ENCODE peak calls at places on chromosomes 5 and 9, in five cellular contexts. X, K, B, O and T are unnamed samples.

GRCh38 chr9:126009047-126009446 is 261.9 kb downstream of the PBX3 start:
- DNase-seq in X (no peak), K (no peak), B (no peak), O (no peak), T (no peak)

GRCh38 chr5:150544606-150545219 is 36.8 kb downstream of the NDST1 start:
- DNase-seq in X (peak), K (peak), B (peak), O (peak), T (peak)

GRCh38 chr5:146466521-146467349 is 19.6 kb downstream of the TCERG1 start:
- DNase-seq in X (no peak), K (peak), B (no peak), O (peak), T (no peak)

GRCh38 chr5:177471610-177472356 is 1.7 kb downstream of the DBN1 start:
- DNase-seq in X (peak), K (peak), B (no peak), O (no peak), T (peak)

GRCh38 chr9:118711843-118712242 is 657.4 kb downstream of the BRINP1 start:
- DNase-seq in X (no peak), K (no peak), B (no peak), O (no peak), T (no peak)

GRCh38 chr9:95007470-95007869 is 281.0 kb downstream of the AOPEP start:
- DNase-seq in X (no peak), K (peak), B (no peak), O (no peak), T (no peak)

GRCh38 chr9:6993531-6993930 is 235.8 kb downstream of the KDM4C start:
- DNase-seq in X (no peak), K (no peak), B (no peak), O (no peak), T (no peak)

GRCh38 chr9:129885018-129885669 is 49.9 kb downstream of the USP20 start:
- DNase-seq in X (no peak), K (no peak), B (no peak), O (peak), T (peak)

GRCh38 chr9:85723220-85723619 is 18.5 kb downstream of the AGTPBP1 start:
- DNase-seq in X (no peak), K (no peak), B (no peak), O (no peak), T (no peak)

GRCh38 chr5:10501554-10502075 is 59.9 kb downstream of the ROPN1L start:
- DNase-seq in X (peak), K (peak), B (no peak), O (no peak), T (no peak)

GRCh38 chr9:71725590-71726338 is 42.5 kb downstream of the CEMIP2 start:
- DNase-seq in X (no peak), K (peak), B (no peak), O (peak), T (no peak)